ENCODE peak calls at places on chromosomes 16 and 17, in eight cellular contexts. B is GM13976, E is prostate gland, X is A549, C is neural progenitor cell, A is left ventricle myocardium inferior, R is cardiac muscle cell, O is AG09309. Q is an unnamed sample.

GRCh38 chr16:56451753-56452689 is 667 bp downstream of the OGFOD1 start:
- DNase-seq in B (peak; percentile 18), O (no peak), C (peak; percentile 78), X (peak; percentile 35), R (peak; percentile 75), E (peak; percentile 14), A (no peak), Q (peak; percentile 17)

GRCh38 chr17:65277576-65277975 is 140.4 kb downstream of the RGS9 start:
- DNase-seq in C (no peak), B (no peak), O (no peak), E (no peak), A (no peak), R (no peak), X (no peak), Q (peak; percentile 15)

GRCh38 chr16:53257001-53257400 is 177.3 kb upstream of the RBL2 start:
- DNase-seq in R (no peak), E (no peak), X (no peak), O (peak; percentile 4), A (no peak), C (no peak), B (no peak), Q (no peak)

GRCh38 chr16:84085774-84086173 is 31.0 kb downstream of the MBTPS1 start:
- DNase-seq in R (no peak), O (no peak), B (peak; percentile 49), A (no peak), C (no peak), E (no peak), X (no peak), Q (no peak)

GRCh38 chr16:29808219-29808900 is 2.0 kb downstream of the MAZ start:
- DNase-seq in B (no peak), R (no peak), O (no peak), E (no peak), C (no peak), A (no peak), X (no peak), Q (peak; percentile 61)

GRCh38 chr17:51734462-51734861 is 424.1 kb downstream of the CA10 start:
- DNase-seq in C (peak; percentile 29), E (no peak), R (no peak), A (no peak), B (no peak), O (no peak), X (no peak), Q (peak; percentile 31)

GRCh38 chr16:86505185-86505898 is 5.0 kb upstream of the FOXF1 start:
- DNase-seq in A (no peak), E (no peak), X (no peak), O (no peak), C (peak; percentile 68), B (no peak), R (no peak), Q (no peak)

GRCh38 chr17:81523139-81524062 is 4.8 kb upstream of the FSCN2 start:
- DNase-seq in X (no peak), E (no peak), B (no peak), O (peak; percentile 45), A (no peak), R (peak; percentile 89), C (peak; percentile 86), Q (no peak)

GRCh38 chr16:6642271-6642670 is 690.4 kb upstream of the RBFOX1 start:
- DNase-seq in B (no peak), R (no peak), C (no peak), O (no peak), A (no peak), X (no peak), E (no peak), Q (no peak)

GRCh38 chr16:19027416-19027815 is 40.0 kb upstream of the COQ7 start:
- DNase-seq in O (no peak), A (no peak), X (no peak), R (no peak), E (no peak), C (no peak), B (no peak), Q (no peak)

GRCh38 chr16:47511882-47512281 is 50.8 kb downstream of the PHKB start:
- DNase-seq in X (no peak), A (no peak), E (no peak), C (no peak), O (no peak), B (no peak), R (no peak), Q (no peak)

GRCh38 chr17:67246398-67246647 is 1.3 kb upstream of the HELZ start:
- DNase-seq in O (no peak), C (no peak), X (no peak), B (no peak), A (no peak), E (no peak), R (no peak), Q (no peak)

GRCh38 chr17:202501-202951 is 21.1 kb upstream of the DOC2B start:
- DNase-seq in E (no peak), A (no peak), R (no peak), C (no peak), B (no peak), X (no peak), O (no peak), Q (no peak)

GRCh38 chr17:31095239-31096105 is 695 bp downstream of the NF1 start:
- DNase-seq in B (peak; percentile 36), C (peak; percentile 93), O (no peak), A (peak; percentile 41), E (peak; percentile 33), X (peak; percentile 60), R (peak; percentile 65), Q (peak; percentile 36)

GRCh38 chr17:20291853-20292252 is 175.5 kb downstream of the LGALS9B start:
- DNase-seq in A (no peak), E (no peak), C (no peak), R (no peak), X (no peak), B (no peak), O (no peak), Q (no peak)

GRCh38 chr17:47230864-47231263 is 21.7 kb downstream of the MYL4 start:
- DNase-seq in E (no peak), A (no peak), R (no peak), C (no peak), O (no peak), B (no peak), X (no peak), Q (no peak)

GRCh38 chr17:42670199-42670924 is 6.4 kb downstream of the PLEKHH3 start:
- DNase-seq in O (no peak), B (peak; percentile 80), A (no peak), C (peak; percentile 79), X (no peak), R (no peak), E (no peak), Q (peak; percentile 64)

GRCh38 chr17:82328994-82329507 is 4.5 kb downstream of the SECTM1 start:
- DNase-seq in R (no peak), O (no peak), X (no peak), A (no peak), B (no peak), E (no peak), C (no peak), Q (no peak)

GRCh38 chr17:226773-227580 is 45.5 kb upstream of the DOC2B start:
- DNase-seq in B (no peak), X (no peak), A (peak; percentile 8), O (no peak), R (no peak), E (no peak), C (peak; percentile 45), Q (no peak)

GRCh38 chr17:40072481-40073346 is 9.9 kb downstream of the THRA start:
- DNase-seq in X (no peak), O (no peak), C (no peak), E (no peak), R (peak; percentile 45), A (no peak), B (no peak), Q (no peak)

GRCh38 chr17:73653810-73654209 is 9.6 kb upstream of the SDK2 start:
- DNase-seq in E (no peak), C (no peak), B (no peak), X (no peak), A (no peak), O (no peak), R (no peak), Q (no peak)

GRCh38 chr17:73658821-73659220 is 14.6 kb upstream of the SDK2 start:
- DNase-seq in A (no peak), R (no peak), E (no peak), B (no peak), O (no peak), C (no peak), X (no peak), Q (no peak)

GRCh38 chr17:73652886-73653480 is 8.7 kb upstream of the SDK2 start:
- DNase-seq in B (no peak), O (no peak), X (no peak), A (no peak), E (no peak), C (peak; percentile 23), R (no peak), Q (no peak)

GRCh38 chr17:73654241-73654640 is 10.0 kb upstream of the SDK2 start:
- DNase-seq in B (no peak), X (no peak), O (no peak), C (no peak), A (no peak), E (no peak), R (no peak), Q (no peak)

GRCh38 chr17:73657473-73658116 is 13.3 kb upstream of the SDK2 start:
- DNase-seq in C (peak; percentile 84), E (peak; percentile 42), B (no peak), X (peak; percentile 70), R (peak; percentile 76), A (peak; percentile 52), O (no peak), Q (peak; percentile 42)
- TF ChIP-seq CTCF in C (peak; percentile 77), E (peak; percentile 54), B (peak; percentile 16), X (peak; percentile 85), R (peak; percentile 66), A (peak; percentile 73), O (peak; percentile 40), Q (peak; percentile 38)

DNA sequence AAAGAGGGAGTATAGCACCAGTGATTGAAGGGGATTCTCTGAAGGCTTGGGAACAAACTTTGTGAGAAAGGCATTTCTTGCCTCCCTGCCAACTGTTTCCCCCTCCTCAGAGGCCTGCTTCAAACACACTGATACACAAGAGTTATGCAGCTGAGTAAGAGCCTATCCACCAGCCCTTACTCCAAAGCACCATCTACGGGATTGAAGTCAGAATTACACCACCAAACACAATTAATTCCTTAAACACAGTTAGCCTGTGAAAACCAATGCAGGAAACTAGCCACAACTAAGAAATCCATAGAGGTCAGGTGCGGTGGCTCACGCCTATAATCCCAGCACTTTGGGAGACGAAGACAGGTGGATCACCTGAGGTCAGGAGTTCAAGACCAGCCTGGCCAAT is 138.3 kb downstream of the SHCBP1 start:
- DNase-seq in X (no peak), O (no peak), R (no peak), B (no peak), E (no peak), A (no peak), C (no peak), Q (no peak)
- TF ChIP-seq CTCF in X (no peak), O (no peak), R (no peak), B (no peak), E (no peak), A (no peak), C (no peak), Q (no peak)

GRCh38 chr17:50667259-50668024 is 32.8 kb downstream of the ABCC3 start:
- DNase-seq in C (no peak), X (no peak), B (no peak), A (no peak), R (no peak), E (no peak), O (no peak), Q (no peak)
- TF ChIP-seq CTCF in C (no peak), X (no peak), B (no peak), A (no peak), R (no peak), E (no peak), O (no peak), Q (no peak)

GRCh38 chr17:60163108-60163784 is 13.5 kb downstream of the CA4 start:
- DNase-seq in C (peak; percentile 66), B (peak; percentile 34), X (peak; percentile 0), E (no peak), R (peak; percentile 35), A (peak; percentile 40), O (no peak), Q (no peak)
- TF ChIP-seq CTCF in C (peak; percentile 33), B (no peak), X (peak; percentile 13), E (no peak), R (no peak), A (no peak), O (peak; percentile 8), Q (no peak)